ENCODE peak calls at places on chromosome 2, in six cellular contexts. I is IMR-90, D is tibial artery, R is upper lobe of left lung, M is fibroblast of lung, P is heart right ventricle. O is an unnamed sample. For H3K36me3, the result is how much of the 10 kb centered on the place peaks cover.

GRCh38 chr2:191625016-191625415 is 52.9 kb upstream of the NABP1 start:
- DNase-seq in M (peak), I (no peak), R (peak), D (no peak), P (no peak), O (no peak)

GRCh38 chr2:1632006-1632348 is 112.3 kb downstream of the PXDN start:
- DNase-seq in R (peak), D (no peak), M (peak), I (peak), P (no peak), O (no peak)

GRCh38 chr2:182914852-182915251 is 48.4 kb upstream of the FRZB start:
- DNase-seq in D (no peak), M (no peak), I (no peak), R (no peak), P (no peak), O (no peak)

GRCh38 chr2:84495539-84496146 is 20.7 kb upstream of the DNAH6 start:
- DNase-seq in I (peak), M (peak), D (no peak), P (no peak), R (no peak), O (peak)

GRCh38 chr2:11011359-11011758 is 99.6 kb downstream of the KCNF1 start:
- DNase-seq in M (no peak), P (no peak), R (no peak), D (no peak), I (no peak), O (no peak)

GRCh38 chr2:16900405-16901025 is 234.9 kb upstream of the CYRIA start:
- DNase-seq in D (no peak), R (no peak), M (peak), I (no peak), P (no peak), O (no peak)

GRCh38 chr2:23449831-23450331 is 64.9 kb downstream of the KLHL29 start:
- DNase-seq in P (no peak), M (no peak), D (no peak), R (no peak), I (no peak), O (no peak)

GRCh38 chr2:40488101-40488598 is 36.3 kb upstream of the SLC8A1 start:
- DNase-seq in D (no peak), M (peak), P (no peak), R (no peak), I (peak), O (peak)

GRCh38 chr2:149732001-149732685 is 144.6 kb upstream of the MMADHC start:
- DNase-seq in I (peak), M (peak), P (peak), R (no peak), D (no peak), O (peak)

GRCh38 chr2:65620524-65620923 is 188.1 kb upstream of the SPRED2 start:
- DNase-seq in P (no peak), D (no peak), R (no peak), I (no peak), M (no peak), O (no peak)

GRCh38 chr2:26768759-26769500 is 4.8 kb downstream of the SLC35F6 start:
- DNase-seq in R (peak), M (peak), P (peak), I (no peak), D (peak), O (no peak)

GRCh38 chr2:158729873-158730620 is 65.1 kb upstream of the DAPL1 start:
- DNase-seq in M (no peak), D (no peak), P (no peak), I (no peak), R (no peak), O (peak)

GRCh38 chr2:210998334-210998733 is 441.9 kb downstream of the CPS1 start:
- DNase-seq in P (no peak), R (no peak), M (no peak), D (no peak), I (no peak), O (no peak)

GRCh38 chr2:236177604-236177966 is 9.4 kb upstream of the GBX2 start:
- DNase-seq in I (peak), R (no peak), P (peak), D (no peak), M (no peak), O (no peak)
- TF ChIP-seq CTCF in I (peak), R (no peak), P (no peak), D (peak), M (peak), O (peak)

GRCh38 chr2:86025976-86026743 is 79.5 kb downstream of the POLR1A start:
- DNase-seq in P (no peak), R (no peak), M (no peak), D (no peak), I (no peak), O (no peak)
- H3K36me3 ChIP-seq in P (under half), R (half or more), M (under half), D (half or more), I (half or more), O (under half)

GRCh38 chr2:64402876-64403275 is 51.1 kb upstream of the LGALSL start:
- DNase-seq in I (no peak), R (no peak), P (no peak), D (no peak), M (peak), O (no peak)
- TF ChIP-seq CTCF in I (no peak), R (no peak), P (peak), D (no peak), M (peak), O (no peak)

DNA sequence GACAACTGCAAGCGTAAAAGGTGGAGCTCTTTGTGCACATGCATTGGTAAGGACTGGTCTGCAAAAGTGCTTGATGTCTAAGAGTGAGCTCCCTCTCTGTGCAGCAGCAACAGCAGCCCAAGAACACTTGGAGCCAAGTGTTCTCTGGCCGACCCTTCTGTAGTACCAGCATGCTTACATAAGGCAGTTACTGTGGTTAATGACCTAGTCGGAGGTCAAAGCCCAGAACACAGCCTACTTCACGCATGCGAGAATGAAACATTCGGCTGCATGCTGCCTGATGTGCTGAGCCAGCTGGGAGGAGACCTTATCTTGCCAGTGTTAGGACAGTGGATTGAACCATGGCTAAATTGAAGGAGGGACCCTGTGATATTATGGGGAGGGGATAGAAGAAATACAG is 21.3 kb downstream of the NCAPH start:
- DNase-seq in I (no peak), R (no peak), P (no peak), D (no peak), M (no peak), O (no peak)
- H3K36me3 ChIP-seq in I (under half), R (under half), P (under half), D (under half), M (under half), O (under half)